ENCODE peak calls at places on chromosomes 16 and 17, in six cellular contexts. One of them, this sample, is unnamed.

GRCh38 chr17:45868276-45868675 is 23.6 kb downstream of the SPPL2C start:
- DNase-seq in T follicular helper cell: no peak
- DNase-seq in aorta: no peak
- DNase-seq in NCI-H774: no peak
- DNase-seq in stimulated activated CD8-positive, alpha-beta memory T cell treated with anti-CD3 and anti-CD28 coated beads, Interleukin-15, amount 100 ng/mL, for 1 hour: no peak
- DNase-seq in iris pigment epithelial cell: peak; percentile 40
- DNase-seq in this sample: no peak

GRCh38 chr16:73058221-73058615 is 10.3 kb upstream of the ZFHX3 start:
- DNase-seq in iris pigment epithelial cell: peak; percentile 43
- DNase-seq in NCI-H774: no peak
- DNase-seq in aorta: peak; percentile 84
- DNase-seq in T follicular helper cell: no peak
- DNase-seq in stimulated activated CD8-positive, alpha-beta memory T cell treated with anti-CD3 and anti-CD28 coated beads, Interleukin-15, amount 100 ng/mL, for 1 hour: no peak
- DNase-seq in this sample: no peak

GRCh38 chr17:64024215-64024654 is 3.8 kb upstream of the ICAM2 start:
- DNase-seq in aorta: no peak
- DNase-seq in stimulated activated CD8-positive, alpha-beta memory T cell treated with anti-CD3 and anti-CD28 coated beads, Interleukin-15, amount 100 ng/mL, for 1 hour: no peak
- DNase-seq in T follicular helper cell: no peak
- DNase-seq in NCI-H774: no peak
- DNase-seq in iris pigment epithelial cell: no peak
- DNase-seq in this sample: no peak

GRCh38 chr17:29180051-29180787 is at the start of gene MYO18A:
- DNase-seq in NCI-H774: peak; percentile 74
- DNase-seq in stimulated activated CD8-positive, alpha-beta memory T cell treated with anti-CD3 and anti-CD28 coated beads, Interleukin-15, amount 100 ng/mL, for 1 hour: peak; percentile 54
- DNase-seq in aorta: peak; percentile 93
- DNase-seq in iris pigment epithelial cell: peak; percentile 74
- DNase-seq in T follicular helper cell: peak; percentile 66
- DNase-seq in this sample: peak; percentile 92

GRCh38 chr16:85554791-85555548 is 58.2 kb upstream of the GSE1 start:
- DNase-seq in NCI-H774: no peak
- DNase-seq in stimulated activated CD8-positive, alpha-beta memory T cell treated with anti-CD3 and anti-CD28 coated beads, Interleukin-15, amount 100 ng/mL, for 1 hour: no peak
- DNase-seq in iris pigment epithelial cell: peak; percentile 77
- DNase-seq in T follicular helper cell: peak; percentile 30
- DNase-seq in aorta: peak; percentile 92
- DNase-seq in this sample: peak; percentile 79

GRCh38 chr16:84266451-84266850 is 26.6 kb upstream of the KCNG4 start:
- DNase-seq in stimulated activated CD8-positive, alpha-beta memory T cell treated with anti-CD3 and anti-CD28 coated beads, Interleukin-15, amount 100 ng/mL, for 1 hour: no peak
- DNase-seq in aorta: no peak
- DNase-seq in T follicular helper cell: no peak
- DNase-seq in iris pigment epithelial cell: peak; percentile 80
- DNase-seq in NCI-H774: peak; percentile 35
- DNase-seq in this sample: peak; percentile 75

GRCh38 chr16:12609937-12610699 is 193.6 kb downstream of the CPPED1 start:
- DNase-seq in T follicular helper cell: no peak
- DNase-seq in aorta: no peak
- DNase-seq in NCI-H774: no peak
- DNase-seq in stimulated activated CD8-positive, alpha-beta memory T cell treated with anti-CD3 and anti-CD28 coated beads, Interleukin-15, amount 100 ng/mL, for 1 hour: no peak
- DNase-seq in iris pigment epithelial cell: peak; percentile 57
- DNase-seq in this sample: no peak

GRCh38 chr17:78381601-78382168 is 3.2 kb downstream of the PGS1 start:
- DNase-seq in iris pigment epithelial cell: no peak
- DNase-seq in NCI-H774: no peak
- DNase-seq in T follicular helper cell: no peak
- DNase-seq in stimulated activated CD8-positive, alpha-beta memory T cell treated with anti-CD3 and anti-CD28 coated beads, Interleukin-15, amount 100 ng/mL, for 1 hour: no peak
- DNase-seq in aorta: no peak
- DNase-seq in this sample: no peak

GRCh38 chr17:32483451-32484019 is 3.3 kb upstream of the CDK5R1 start:
- DNase-seq in iris pigment epithelial cell: peak; percentile 69
- DNase-seq in NCI-H774: peak; percentile 59
- DNase-seq in aorta: peak; percentile 87
- DNase-seq in stimulated activated CD8-positive, alpha-beta memory T cell treated with anti-CD3 and anti-CD28 coated beads, Interleukin-15, amount 100 ng/mL, for 1 hour: no peak
- DNase-seq in T follicular helper cell: no peak
- DNase-seq in this sample: peak; percentile 92

GRCh38 chr17:48678141-48678971 is 44.0 kb downstream of the PRAC1 start:
- DNase-seq in aorta: peak; percentile 88
- DNase-seq in stimulated activated CD8-positive, alpha-beta memory T cell treated with anti-CD3 and anti-CD28 coated beads, Interleukin-15, amount 100 ng/mL, for 1 hour: peak; percentile 42
- DNase-seq in NCI-H774: peak; percentile 76
- DNase-seq in T follicular helper cell: peak; percentile 56
- DNase-seq in iris pigment epithelial cell: peak; percentile 39
- DNase-seq in this sample: peak; percentile 77

GRCh38 chr16:60945225-60945624 is 1091.0 kb downstream of the CDH8 start:
- DNase-seq in T follicular helper cell: no peak
- DNase-seq in iris pigment epithelial cell: no peak
- DNase-seq in stimulated activated CD8-positive, alpha-beta memory T cell treated with anti-CD3 and anti-CD28 coated beads, Interleukin-15, amount 100 ng/mL, for 1 hour: no peak
- DNase-seq in NCI-H774: no peak
- DNase-seq in aorta: no peak
- DNase-seq in this sample: no peak

GRCh38 chr17:55418369-55419268 is 3.0 kb downstream of the MMD start:
- DNase-seq in NCI-H774: no peak
- DNase-seq in iris pigment epithelial cell: no peak
- DNase-seq in aorta: no peak
- DNase-seq in stimulated activated CD8-positive, alpha-beta memory T cell treated with anti-CD3 and anti-CD28 coated beads, Interleukin-15, amount 100 ng/mL, for 1 hour: no peak
- DNase-seq in T follicular helper cell: no peak
- DNase-seq in this sample: no peak

GRCh38 chr17:82583720-82584234 is 64.2 kb downstream of the FOXK2 start:
- DNase-seq in stimulated activated CD8-positive, alpha-beta memory T cell treated with anti-CD3 and anti-CD28 coated beads, Interleukin-15, amount 100 ng/mL, for 1 hour: no peak
- DNase-seq in NCI-H774: no peak
- DNase-seq in iris pigment epithelial cell: no peak
- DNase-seq in T follicular helper cell: peak; percentile 18
- DNase-seq in aorta: no peak
- DNase-seq in this sample: no peak

GRCh38 chr16:85888405-85889331 is 10.3 kb upstream of the IRF8 start:
- DNase-seq in T follicular helper cell: no peak
- DNase-seq in stimulated activated CD8-positive, alpha-beta memory T cell treated with anti-CD3 and anti-CD28 coated beads, Interleukin-15, amount 100 ng/mL, for 1 hour: no peak
- DNase-seq in NCI-H774: no peak
- DNase-seq in aorta: no peak
- DNase-seq in iris pigment epithelial cell: peak; percentile 94
- DNase-seq in this sample: no peak

GRCh38 chr16:15993946-15994665 is 44.7 kb downstream of the ABCC1 start:
- DNase-seq in iris pigment epithelial cell: peak; percentile 78
- DNase-seq in T follicular helper cell: no peak
- DNase-seq in stimulated activated CD8-positive, alpha-beta memory T cell treated with anti-CD3 and anti-CD28 coated beads, Interleukin-15, amount 100 ng/mL, for 1 hour: no peak
- DNase-seq in aorta: no peak
- DNase-seq in NCI-H774: no peak
- DNase-seq in this sample: no peak

GRCh38 chr16:66135376-66135775 is 231.1 kb upstream of the CDH5 start:
- DNase-seq in iris pigment epithelial cell: peak; percentile 12
- DNase-seq in T follicular helper cell: no peak
- DNase-seq in NCI-H774: no peak
- DNase-seq in stimulated activated CD8-positive, alpha-beta memory T cell treated with anti-CD3 and anti-CD28 coated beads, Interleukin-15, amount 100 ng/mL, for 1 hour: no peak
- DNase-seq in aorta: peak; percentile 78
- DNase-seq in this sample: peak; percentile 53

GRCh38 chr16:28309811-28310311 is 17.5 kb downstream of the SBK1 start:
- DNase-seq in iris pigment epithelial cell: no peak
- DNase-seq in stimulated activated CD8-positive, alpha-beta memory T cell treated with anti-CD3 and anti-CD28 coated beads, Interleukin-15, amount 100 ng/mL, for 1 hour: peak; percentile 71
- DNase-seq in aorta: no peak
- DNase-seq in T follicular helper cell: peak; percentile 67
- DNase-seq in NCI-H774: no peak
- DNase-seq in this sample: no peak

GRCh38 chr17:18258356-18259038 is at the start of gene FLII:
- DNase-seq in aorta: peak; percentile 88
- DNase-seq in NCI-H774: peak; percentile 1
- DNase-seq in iris pigment epithelial cell: peak; percentile 34
- DNase-seq in T follicular helper cell: peak; percentile 40
- DNase-seq in stimulated activated CD8-positive, alpha-beta memory T cell treated with anti-CD3 and anti-CD28 coated beads, Interleukin-15, amount 100 ng/mL, for 1 hour: no peak
- DNase-seq in this sample: peak; percentile 86

GRCh38 chr17:3897731-3898130 is 4.9 kb upstream of the CAMKK1 start:
- DNase-seq in aorta: no peak
- DNase-seq in T follicular helper cell: no peak
- DNase-seq in NCI-H774: no peak
- DNase-seq in iris pigment epithelial cell: no peak
- DNase-seq in stimulated activated CD8-positive, alpha-beta memory T cell treated with anti-CD3 and anti-CD28 coated beads, Interleukin-15, amount 100 ng/mL, for 1 hour: no peak
- DNase-seq in this sample: no peak

GRCh38 chr17:40419559-40420331 is 2.0 kb upstream of the TOP2A start:
- DNase-seq in iris pigment epithelial cell: no peak
- DNase-seq in stimulated activated CD8-positive, alpha-beta memory T cell treated with anti-CD3 and anti-CD28 coated beads, Interleukin-15, amount 100 ng/mL, for 1 hour: no peak
- DNase-seq in NCI-H774: peak; percentile 59
- DNase-seq in aorta: no peak
- DNase-seq in T follicular helper cell: no peak
- DNase-seq in this sample: no peak

GRCh38 chr17:74994440-74994839 is 7.0 kb downstream of the CDR2L start:
- DNase-seq in iris pigment epithelial cell: peak; percentile 80
- DNase-seq in T follicular helper cell: no peak
- DNase-seq in NCI-H774: no peak
- DNase-seq in stimulated activated CD8-positive, alpha-beta memory T cell treated with anti-CD3 and anti-CD28 coated beads, Interleukin-15, amount 100 ng/mL, for 1 hour: no peak
- DNase-seq in aorta: no peak
- DNase-seq in this sample: no peak

GRCh38 chr17:41442772-41443171 is 2.0 kb upstream of the KRT38 start:
- DNase-seq in iris pigment epithelial cell: peak; percentile 67
- DNase-seq in NCI-H774: no peak
- DNase-seq in stimulated activated CD8-positive, alpha-beta memory T cell treated with anti-CD3 and anti-CD28 coated beads, Interleukin-15, amount 100 ng/mL, for 1 hour: no peak
- DNase-seq in aorta: no peak
- DNase-seq in T follicular helper cell: no peak
- DNase-seq in this sample: no peak

GRCh38 chr16:30458561-30459394 is 13.1 kb upstream of the SEPHS2 start:
- DNase-seq in T follicular helper cell: peak; percentile 32
- DNase-seq in aorta: peak; percentile 77
- DNase-seq in NCI-H774: no peak
- DNase-seq in iris pigment epithelial cell: no peak
- DNase-seq in stimulated activated CD8-positive, alpha-beta memory T cell treated with anti-CD3 and anti-CD28 coated beads, Interleukin-15, amount 100 ng/mL, for 1 hour: peak; percentile 41
- DNase-seq in this sample: peak; percentile 73

GRCh38 chr16:66365588-66365987 is 903 bp upstream of the CDH5 start:
- DNase-seq in aorta: no peak
- DNase-seq in iris pigment epithelial cell: peak; percentile 54
- DNase-seq in NCI-H774: no peak
- DNase-seq in T follicular helper cell: no peak
- DNase-seq in stimulated activated CD8-positive, alpha-beta memory T cell treated with anti-CD3 and anti-CD28 coated beads, Interleukin-15, amount 100 ng/mL, for 1 hour: no peak
- DNase-seq in this sample: no peak

GRCh38 chr16:30186782-30187555 is 3.6 kb downstream of the CORO1A start:
- DNase-seq in T follicular helper cell: peak; percentile 87
- DNase-seq in iris pigment epithelial cell: peak; percentile 28
- DNase-seq in aorta: peak; percentile 91
- DNase-seq in stimulated activated CD8-positive, alpha-beta memory T cell treated with anti-CD3 and anti-CD28 coated beads, Interleukin-15, amount 100 ng/mL, for 1 hour: peak; percentile 83
- DNase-seq in NCI-H774: no peak
- DNase-seq in this sample: peak; percentile 92

GRCh38 chr16:65754799-65755691 is 611.4 kb upstream of the CDH5 start:
- DNase-seq in NCI-H774: no peak
- DNase-seq in iris pigment epithelial cell: peak; percentile 69
- DNase-seq in T follicular helper cell: no peak
- DNase-seq in stimulated activated CD8-positive, alpha-beta memory T cell treated with anti-CD3 and anti-CD28 coated beads, Interleukin-15, amount 100 ng/mL, for 1 hour: no peak
- DNase-seq in aorta: no peak
- DNase-seq in this sample: no peak

GRCh38 chr16:50025544-50025931 is 513 bp downstream of the CNEP1R1 start:
- DNase-seq in stimulated activated CD8-positive, alpha-beta memory T cell treated with anti-CD3 and anti-CD28 coated beads, Interleukin-15, amount 100 ng/mL, for 1 hour: no peak
- DNase-seq in aorta: no peak
- DNase-seq in iris pigment epithelial cell: peak; percentile 23
- DNase-seq in NCI-H774: no peak
- DNase-seq in T follicular helper cell: no peak
- DNase-seq in this sample: no peak

GRCh38 chr16:89922477-89922883 is 662 bp upstream of the TUBB3 start:
- DNase-seq in NCI-H774: no peak
- DNase-seq in aorta: peak; percentile 96
- DNase-seq in iris pigment epithelial cell: peak; percentile 95
- DNase-seq in stimulated activated CD8-positive, alpha-beta memory T cell treated with anti-CD3 and anti-CD28 coated beads, Interleukin-15, amount 100 ng/mL, for 1 hour: no peak
- DNase-seq in T follicular helper cell: no peak
- DNase-seq in this sample: peak; percentile 86

GRCh38 chr17:17514993-17515920 is 19.1 kb upstream of the RASD1 start:
- DNase-seq in aorta: peak; percentile 70
- DNase-seq in T follicular helper cell: no peak
- DNase-seq in stimulated activated CD8-positive, alpha-beta memory T cell treated with anti-CD3 and anti-CD28 coated beads, Interleukin-15, amount 100 ng/mL, for 1 hour: no peak
- DNase-seq in NCI-H774: no peak
- DNase-seq in iris pigment epithelial cell: peak; percentile 41
- DNase-seq in this sample: peak; percentile 61

GRCh38 chr16:23182206-23182674 is 305 bp upstream of the SCNN1G start:
- DNase-seq in NCI-H774: peak; percentile 88
- DNase-seq in iris pigment epithelial cell: peak; percentile 49
- DNase-seq in T follicular helper cell: peak; percentile 59
- DNase-seq in aorta: peak; percentile 92
- DNase-seq in stimulated activated CD8-positive, alpha-beta memory T cell treated with anti-CD3 and anti-CD28 coated beads, Interleukin-15, amount 100 ng/mL, for 1 hour: peak; percentile 30
- DNase-seq in this sample: peak; percentile 86

GRCh38 chr17:43878260-43879082 is 28.9 kb downstream of the MPP2 start:
- DNase-seq in stimulated activated CD8-positive, alpha-beta memory T cell treated with anti-CD3 and anti-CD28 coated beads, Interleukin-15, amount 100 ng/mL, for 1 hour: peak; percentile 42
- DNase-seq in aorta: peak; percentile 91
- DNase-seq in T follicular helper cell: peak; percentile 33
- DNase-seq in iris pigment epithelial cell: peak; percentile 85
- DNase-seq in NCI-H774: peak; percentile 44
- DNase-seq in this sample: peak; percentile 84

GRCh38 chr16:65875362-65876199 is 490.9 kb upstream of the CDH5 start:
- DNase-seq in aorta: no peak
- DNase-seq in stimulated activated CD8-positive, alpha-beta memory T cell treated with anti-CD3 and anti-CD28 coated beads, Interleukin-15, amount 100 ng/mL, for 1 hour: no peak
- DNase-seq in T follicular helper cell: no peak
- DNase-seq in NCI-H774: no peak
- DNase-seq in iris pigment epithelial cell: peak; percentile 5
- DNase-seq in this sample: no peak

GRCh38 chr17:34665803-34666763 is 86.7 kb downstream of the TMEM132E start:
- DNase-seq in NCI-H774: no peak
- DNase-seq in aorta: no peak
- DNase-seq in stimulated activated CD8-positive, alpha-beta memory T cell treated with anti-CD3 and anti-CD28 coated beads, Interleukin-15, amount 100 ng/mL, for 1 hour: no peak
- DNase-seq in T follicular helper cell: no peak
- DNase-seq in iris pigment epithelial cell: no peak
- DNase-seq in this sample: no peak

GRCh38 chr16:892536-893255 is 78.1 kb downstream of the LMF1 start:
- DNase-seq in aorta: no peak
- DNase-seq in T follicular helper cell: no peak
- DNase-seq in stimulated activated CD8-positive, alpha-beta memory T cell treated with anti-CD3 and anti-CD28 coated beads, Interleukin-15, amount 100 ng/mL, for 1 hour: no peak
- DNase-seq in NCI-H774: no peak
- DNase-seq in iris pigment epithelial cell: no peak
- DNase-seq in this sample: no peak

GRCh38 chr16:89700649-89701424 is 668 bp downstream of the SPATA2L start:
- DNase-seq in aorta: no peak
- DNase-seq in NCI-H774: peak; percentile 32
- DNase-seq in T follicular helper cell: peak; percentile 50
- DNase-seq in iris pigment epithelial cell: peak; percentile 51
- DNase-seq in stimulated activated CD8-positive, alpha-beta memory T cell treated with anti-CD3 and anti-CD28 coated beads, Interleukin-15, amount 100 ng/mL, for 1 hour: no peak
- DNase-seq in this sample: no peak

GRCh38 chr17:8712698-8713097 is 31.9 kb downstream of the CCDC42 start:
- DNase-seq in iris pigment epithelial cell: no peak
- DNase-seq in T follicular helper cell: no peak
- DNase-seq in stimulated activated CD8-positive, alpha-beta memory T cell treated with anti-CD3 and anti-CD28 coated beads, Interleukin-15, amount 100 ng/mL, for 1 hour: no peak
- DNase-seq in aorta: no peak
- DNase-seq in NCI-H774: no peak
- DNase-seq in this sample: no peak